ENCODE peak calls at places on chromosome 15, in seven cellular contexts. X is stimulated activated naive B cell treated with anti-CD40 and anti-IgM and Interleukin-4, amounts not matched to agents 10 μg/mL and 1 μg/mL and 100 μg/mL, for 72 hours; C is stimulated activated CD4-positive, alpha-beta T cell treated with anti-CD3 and anti-CD28 coated beads, Interleukin-12 subunit alpha, Interleukin-12 subunit beta, amount 100 ng/mL, for 4 hours; U is endodermal cell; A is activated naive CD4-positive, alpha-beta T cell treated with anti-CD3 and anti-CD28 coated beads for 36 hours; B is AG10803; V is BJ. D is an unnamed sample.

GRCh38 chr15:43204016-43204901 is 16.6 kb downstream of the EPB42 start:
- DNase-seq in X (peak), C (peak), U (peak), A (peak), B (peak), V (no peak), D (no peak)

GRCh38 chr15:32106401-32107381 is 76.4 kb downstream of the CHRNA7 start:
- DNase-seq in X (no peak), C (no peak), U (peak), A (no peak), B (no peak), V (no peak), D (no peak)

GRCh38 chr15:89781891-89782618 is 5.9 kb downstream of the MESP2 start:
- DNase-seq in X (peak), C (no peak), U (no peak), A (no peak), B (peak), V (no peak), D (peak)

GRCh38 chr15:51739056-51739455 is 1.6 kb upstream of the LYSMD2 start:
- DNase-seq in X (no peak), C (no peak), U (no peak), A (no peak), B (no peak), V (no peak), D (no peak)

GRCh38 chr15:98548172-98548971 is 100.0 kb upstream of the IGF1R start:
- DNase-seq in X (peak), C (peak), U (peak), A (peak), B (peak), V (no peak), D (peak)

GRCh38 chr15:38683382-38684242 is 119.0 kb upstream of the RASGRP1 start:
- DNase-seq in X (peak), C (peak), U (peak), A (peak), B (peak), V (no peak), D (peak)

GRCh38 chr15:69193948-69194827 is 33.8 kb downstream of the GLCE start:
- DNase-seq in X (no peak), C (no peak), U (no peak), A (no peak), B (peak), V (peak), D (no peak)

GRCh38 chr15:28904541-28905303 is 18.9 kb downstream of the APBA2 start:
- DNase-seq in X (no peak), C (no peak), U (no peak), A (peak), B (no peak), V (no peak), D (no peak)

GRCh38 chr15:39578851-39579486 is 1.9 kb upstream of the THBS1 start:
- DNase-seq in X (no peak), C (no peak), U (no peak), A (no peak), B (peak), V (no peak), D (no peak)

GRCh38 chr15:78508272-78508671 is 895 bp downstream of the HYKK start:
- DNase-seq in X (no peak), C (no peak), U (no peak), A (no peak), B (no peak), V (no peak), D (no peak)

GRCh38 chr15:58521293-58521991 is 89.7 kb downstream of the LIPC start:
- DNase-seq in X (peak), C (no peak), U (peak), A (no peak), B (peak), V (no peak), D (no peak)

GRCh38 chr15:55256281-55257013 is 33.2 kb downstream of the RAB27A start:
- DNase-seq in X (no peak), C (no peak), U (no peak), A (peak), B (no peak), V (no peak), D (no peak)

GRCh38 chr15:73273181-73274002 is 95.4 kb downstream of the HCN4 start:
- DNase-seq in X (peak), C (peak), U (peak), A (peak), B (peak), V (no peak), D (peak)

GRCh38 chr15:100572362-100572983 is 29.5 kb downstream of the LINS1 start:
- DNase-seq in X (no peak), C (no peak), U (no peak), A (no peak), B (peak), V (no peak), D (no peak)

GRCh38 chr15:74906193-74906449 is 530 bp downstream of the FAM219B start:
- DNase-seq in X (peak), C (peak), U (peak), A (peak), B (no peak), V (no peak), D (no peak)

GRCh38 chr15:39504812-39505211 is 76.1 kb upstream of the THBS1 start:
- DNase-seq in X (no peak), C (no peak), U (no peak), A (no peak), B (peak), V (peak), D (peak)

GRCh38 chr15:89129123-89129815 is 41.0 kb downstream of the ABHD2 start:
- DNase-seq in X (peak), C (peak), U (peak), A (peak), B (no peak), V (no peak), D (no peak)

GRCh38 chr15:68415501-68416157 is 16.3 kb downstream of the ITGA11 start:
- DNase-seq in X (no peak), C (no peak), U (peak), A (no peak), B (no peak), V (no peak), D (no peak)

GRCh38 chr15:49116108-49116507 is 39.3 kb downstream of the COPS2 start:
- DNase-seq in X (no peak), C (no peak), U (no peak), A (no peak), B (no peak), V (no peak), D (no peak)

GRCh38 chr15:52233405-52233804 is 42.2 kb upstream of the GNB5 start:
- DNase-seq in X (peak), C (no peak), U (no peak), A (no peak), B (peak), V (no peak), D (no peak)

D was measured in stromal cell of bone marrow.